ENCODE peak calls at places on chromosomes 1 and 21, in five cellular contexts. W is H54; L is type B pancreatic cell; V is posterior vena cava; J is naive thymus-derived CD8-positive, alpha-beta T cell. O is an unnamed sample.

GRCh38 chr1:177302365-177303044 is 131.7 kb downstream of the BRINP2 start:
- DNase-seq in L (no peak), J (no peak), V (no peak), W (no peak), O (no peak)

GRCh38 chr1:6776389-6776788 is 8.9 kb upstream of the CAMTA1 start:
- DNase-seq in J (no peak), L (no peak), W (no peak), V (no peak), O (no peak)

GRCh38 chr1:36024761-36025303 is 59.1 kb upstream of the TEKT2 start:
- DNase-seq in V (no peak), W (no peak), J (no peak), L (no peak), O (no peak)

GRCh38 chr21:23968722-23969647 is 1638.3 kb downstream of the MRPL39 start:
- DNase-seq in W (peak; percentile 9), J (peak; percentile 71), V (no peak), L (no peak), O (peak; percentile 62)

GRCh38 chr1:214380418-214380817 is 99.5 kb downstream of the SMYD2 start:
- DNase-seq in L (no peak), J (no peak), V (no peak), W (no peak), O (no peak)

GRCh38 chr1:37631039-37631428 is 3.7 kb downstream of the RSPO1 start:
- DNase-seq in J (no peak), V (peak; percentile 26), W (no peak), L (no peak), O (no peak)

GRCh38 chr1:22037520-22037919 is 15.0 kb upstream of the CDC42 start:
- DNase-seq in W (no peak), V (no peak), L (no peak), J (no peak), O (no peak)

GRCh38 chr1:94384485-94385353 is 33.5 kb upstream of the ABCD3 start:
- DNase-seq in L (no peak), V (no peak), W (no peak), J (no peak), O (no peak)

GRCh38 chr1:181061891-181062777 is 26.4 kb upstream of the IER5 start:
- DNase-seq in L (no peak), J (peak; percentile 24), W (no peak), V (peak; percentile 83), O (no peak)

GRCh38 chr21:38567577-38568360 is 69.5 kb upstream of the ERG start:
- DNase-seq in J (no peak), W (no peak), V (no peak), L (no peak), O (no peak)

GRCh38 chr1:41742219-41742618 is 176.5 kb downstream of the HIVEP3 start:
- DNase-seq in V (peak; percentile 5), J (no peak), W (peak; percentile 66), L (no peak), O (no peak)

GRCh38 chr1:10662824-10663667 is 133.4 kb downstream of the CASZ1 start:
- DNase-seq in J (no peak), V (no peak), W (no peak), L (no peak), O (no peak)

GRCh38 chr1:10446790-10447422 is 2.9 kb upstream of the CORT start:
- DNase-seq in W (no peak), L (no peak), J (no peak), V (no peak), O (no peak)

GRCh38 chr1:6691507-6691906 is 10.1 kb downstream of the DNAJC11 start:
- DNase-seq in J (no peak), W (no peak), V (no peak), L (no peak), O (no peak)

GRCh38 chr21:32278068-32278467 is 781 bp downstream of the MIS18A start:
- DNase-seq in J (no peak), W (no peak), V (no peak), L (no peak), O (no peak)

GRCh38 chr1:14881775-14882672 is 271.5 kb upstream of the TMEM51 start:
- DNase-seq in L (no peak), W (no peak), J (no peak), V (no peak), O (no peak)

GRCh38 chr21:33478858-33479678 is 706 bp downstream of the TMEM50B start:
- DNase-seq in W (peak; percentile 43), L (peak; percentile 69), J (peak; percentile 37), V (peak; percentile 82), O (peak; percentile 58)

GRCh38 chr1:30377230-30378022 is 346.0 kb downstream of the MATN1 start:
- DNase-seq in V (peak; percentile 28), W (no peak), L (peak; percentile 58), J (no peak), O (no peak)